ENCODE peak calls at places on chromosomes 2 and 18, in four cellular contexts. B, X, L and F are unnamed samples.

GRCh38 chr2:237935740-237936452 is 30.9 kb upstream of the UBE2F start:
- DNase-seq in X (no peak), L (no peak), B (no peak), F (no peak)

GRCh38 chr2:196586511-196586991 is 53.0 kb upstream of the CCDC150 start:
- DNase-seq in L (no peak), X (no peak), B (no peak), F (no peak)

GRCh38 chr2:228613133-228613532 is 431.6 kb upstream of the SPHKAP start:
- DNase-seq in L (no peak), X (no peak), B (no peak), F (no peak)

GRCh38 chr2:6073260-6074141 is 381.3 kb downstream of the SOX11 start:
- DNase-seq in L (no peak), B (no peak), X (no peak), F (no peak)

GRCh38 chr2:12884713-12885282 is 168.1 kb downstream of the TRIB2 start:
- DNase-seq in B (no peak), X (no peak), L (no peak), F (no peak)

GRCh38 chr2:131035826-131036231 is 57.4 kb downstream of the FAM168B start:
- DNase-seq in L (no peak), B (no peak), X (no peak), F (no peak)

GRCh38 chr2:219020604-219021365 is 20.5 kb downstream of the CFAP65 start:
- DNase-seq in B (no peak), L (no peak), X (no peak), F (no peak)

GRCh38 chr2:179749210-179749609 is 112.2 kb downstream of the ZNF385B start:
- DNase-seq in L (no peak), B (no peak), X (no peak), F (no peak)

GRCh38 chr2:200741468-200742202 is 70.1 kb upstream of the BZW1 start:
- DNase-seq in L (no peak), B (no peak), X (no peak), F (no peak)

GRCh38 chr2:95333888-95334338 is 36.8 kb downstream of the KCNIP3 start:
- DNase-seq in X (no peak), B (no peak), L (no peak), F (no peak)

GRCh38 chr18:24181806-24182205 is 42.9 kb downstream of the CABYR start:
- DNase-seq in B (no peak), X (no peak), L (no peak), F (no peak)

GRCh38 chr2:187655001-187655400 is 100.8 kb upstream of the TFPI start:
- DNase-seq in X (no peak), B (no peak), L (no peak), F (no peak)

GRCh38 chr2:8636691-8637636 is 44.9 kb upstream of the ID2 start:
- DNase-seq in B (no peak), X (no peak), L (no peak), F (no peak)

GRCh38 chr2:158666969-158667368 is 128.1 kb upstream of the DAPL1 start:
- DNase-seq in L (no peak), X (no peak), B (no peak), F (no peak)

GRCh38 chr18:51537487-51537886 is 340.0 kb upstream of the MEX3C start:
- DNase-seq in B (no peak), L (no peak), X (no peak), F (no peak)

GRCh38 chr2:214451516-214451915 is 40.7 kb downstream of the VWC2L start:
- DNase-seq in L (no peak), X (no peak), B (no peak), F (no peak)

GRCh38 chr2:172131713-172132555 is 29.2 kb upstream of the DLX2 start:
- DNase-seq in X (no peak), B (no peak), L (no peak), F (no peak)

GRCh38 chr2:16412321-16413030 is 253.2 kb downstream of the CYRIA start:
- DNase-seq in B (no peak), X (no peak), L (no peak), F (no peak)

GRCh38 chr18:23134780-23135678 is at the start of gene CABLES1:
- DNase-seq in B (peak; percentile 17), X (peak; percentile 27), L (peak; percentile 77), F (no peak)

GRCh38 chr18:79921984-79922965 is 29.2 kb downstream of the SLC66A2 start:
- DNase-seq in X (no peak), B (no peak), L (peak; percentile 42), F (no peak)

GRCh38 chr18:62347091-62347506 is 22.0 kb downstream of the TNFRSF11A start:
- DNase-seq in L (no peak), B (no peak), X (no peak), F (no peak)

GRCh38 chr2:134736167-134736885 is 17.5 kb upstream of the TMEM163 start:
- DNase-seq in L (no peak), X (no peak), B (no peak), F (no peak)

GRCh38 chr2:221817878-221818277 is 245.8 kb upstream of the EPHA4 start:
- DNase-seq in B (no peak), L (no peak), X (no peak), F (no peak)

GRCh38 chr2:67503066-67503795 is 106.1 kb downstream of the ETAA1 start:
- DNase-seq in B (no peak), X (no peak), L (no peak), F (no peak)

GRCh38 chr2:237866119-237866621 is 6.7 kb downstream of the RAMP1 start:
- DNase-seq in B (no peak), L (no peak), X (no peak), F (no peak)

GRCh38 chr2:173217106-173217840 is 137.4 kb upstream of the CDCA7 start:
- DNase-seq in X (no peak), B (no peak), L (no peak), F (no peak)

GRCh38 chr2:127862228-127862627 is 4.3 kb upstream of the POLR2D start:
- DNase-seq in B (no peak), L (no peak), X (no peak), F (no peak)

GRCh38 chr2:177721815-177722552 is 329.4 kb downstream of the AGPS start:
- DNase-seq in X (no peak), L (no peak), B (no peak), F (no peak)

GRCh38 chr18:55903911-55904310 is 315.9 kb upstream of the TCF4 start:
- DNase-seq in L (no peak), B (no peak), X (no peak), F (no peak)

GRCh38 chr2:119823734-119824334 is 64.1 kb downstream of the PTPN4 start:
- DNase-seq in B (peak; percentile 31), L (no peak), X (no peak), F (no peak)

GRCh38 chr18:62329676-62330454 is 4.8 kb downstream of the TNFRSF11A start:
- DNase-seq in L (no peak), B (peak; percentile 30), X (no peak), F (no peak)

GRCh38 chr2:215420471-215420935 is 15.4 kb downstream of the FN1 start:
- DNase-seq in B (no peak), X (no peak), L (no peak), F (no peak)

GRCh38 chr2:182716665-182716990 is 571 bp downstream of the DNAJC10 start:
- DNase-seq in L (no peak), X (no peak), B (peak; percentile 6), F (no peak)